ENCODE peak calls at places on chromosomes 13 and 19, in nine cellular contexts. U is DMS153; H is NCI-H2029 treated with DMSO at 0.1 percent for 48 hours; G is cardiac muscle cell; Q is stimulated activated naive CD4-positive, alpha-beta T cell; S is T follicular helper cell; M is activated CD4-positive, alpha-beta T cell treated with anti-CD3 and anti-CD28 coated beads, Interleukin-2, amount 50 U/mL, for 1 hour; Y is GM23248; X is fibroblast of gingiva. B is an unnamed sample.

GRCh38 chr13:113029487-113030258 is 60.7 kb downstream of the MCF2L start:
- DNase-seq in X (no peak), Q (peak), H (no peak), M (peak), S (peak), Y (peak), U (peak), G (peak), B (no peak)

GRCh38 chr19:13099073-13099999 is 3.3 kb downstream of the LYL1 start:
- DNase-seq in G (no peak), M (peak), U (peak), S (peak), Y (no peak), H (peak), X (peak), Q (peak), B (peak)

GRCh38 chr13:43079392-43079931 is 56.1 kb downstream of the DNAJC15 start:
- DNase-seq in H (no peak), Q (no peak), G (no peak), Y (no peak), U (no peak), M (no peak), S (no peak), X (no peak), B (no peak)

GRCh38 chr13:71712988-71713653 is 153.9 kb downstream of the DACH1 start:
- DNase-seq in X (no peak), Q (no peak), H (no peak), U (no peak), G (peak), S (no peak), M (no peak), Y (no peak), B (peak)

GRCh38 chr13:28489975-28490550 is 4.9 kb downstream of the FLT1 start:
- DNase-seq in H (no peak), Q (no peak), X (no peak), U (no peak), M (no peak), G (no peak), Y (no peak), S (no peak), B (no peak)

GRCh38 chr13:97621631-97622030 is 187.7 kb downstream of the RAP2A start:
- DNase-seq in G (no peak), Y (no peak), H (no peak), U (no peak), M (no peak), S (no peak), X (no peak), Q (no peak), B (no peak)

GRCh38 chr13:97348569-97349100 is 85.3 kb upstream of the RAP2A start:
- DNase-seq in G (no peak), M (no peak), U (no peak), S (no peak), X (no peak), H (no peak), Q (no peak), Y (no peak), B (no peak)

GRCh38 chr19:13195678-13196077 is 45.5 kb downstream of the IER2 start:
- DNase-seq in Y (no peak), M (peak), Q (peak), U (peak), H (no peak), G (peak), X (no peak), S (peak), B (no peak)

GRCh38 chr19:1469936-1470863 is 8.8 kb downstream of the C19orf25 start:
- DNase-seq in Y (peak), G (peak), S (peak), M (peak), X (no peak), U (peak), Q (peak), H (no peak), B (peak)

GRCh38 chr19:13689050-13689449 is 75.3 kb upstream of the MRI1 start:
- DNase-seq in Y (peak), G (peak), Q (no peak), S (no peak), X (no peak), H (no peak), U (no peak), M (no peak), B (no peak)

GRCh38 chr13:108020027-108020426 is 195.3 kb downstream of the LIG4 start:
- DNase-seq in U (peak), Q (no peak), M (no peak), Y (no peak), H (no peak), X (no peak), S (no peak), G (no peak), B (peak)

GRCh38 chr13:65926750-65927171 is 1303.4 kb downstream of the PCDH9 start:
- DNase-seq in H (peak), Y (no peak), U (no peak), G (peak), X (no peak), M (no peak), Q (no peak), S (no peak), B (no peak)